ENCODE peak calls at places on chromosomes 13 and 19, in ten cellular contexts. G is KG1; F is H1; C is A549; Y is left lobe of liver; T is stimulated activated CD4-positive, alpha-beta T cell treated with anti-CD3 and anti-CD28 coated beads, Interleukin-1b, Interleukin-23, amount 100 ng/mL, for 1 hour; L is HTR-8/SVneo; A is mesothelial cell of epicardium; I is progenitor cell of endocrine pancreas; S is NCI-H510A treated with DMSO at 0.1 percent for 48 hours. M is an unnamed sample.

GRCh38 chr19:14149509-14149994 is 13.2 kb upstream of the ASF1B start:
- DNase-seq in A (no peak), L (no peak), Y (peak), F (no peak), T (peak), S (no peak), I (no peak), C (no peak), G (no peak), M (peak)

GRCh38 chr19:16571689-16572331 is 405 bp downstream of the SLC35E1 start:
- DNase-seq in Y (no peak), L (no peak), C (no peak), A (no peak), T (no peak), F (peak), G (no peak), S (peak), I (no peak), M (peak)

GRCh38 chr13:65155861-65156260 is 2074.3 kb downstream of the PCDH9 start:
- DNase-seq in I (no peak), L (no peak), G (no peak), S (no peak), A (no peak), F (no peak), T (no peak), Y (no peak), C (no peak), M (no peak)

GRCh38 chr13:76903544-76904162 is 17.4 kb upstream of the KCTD12 start:
- DNase-seq in G (peak), S (peak), L (no peak), F (peak), C (peak), Y (peak), I (peak), T (peak), A (peak), M (peak)

GRCh38 chr19:10651821-10652220 is 2.3 kb upstream of the ILF3 start:
- DNase-seq in C (no peak), T (no peak), I (no peak), A (no peak), Y (no peak), F (no peak), S (no peak), G (no peak), L (no peak), M (no peak)

GRCh38 chr13:99307247-99307646 is at the start of gene GPR183:
- DNase-seq in A (no peak), S (no peak), T (no peak), Y (no peak), F (no peak), G (peak), I (no peak), L (no peak), C (no peak), M (no peak)

GRCh38 chr19:19642506-19643157 is 825 bp downstream of the GMIP start:
- DNase-seq in C (peak), T (no peak), A (no peak), S (peak), Y (no peak), I (no peak), F (no peak), L (no peak), G (peak), M (no peak)

GRCh38 chr19:35294328-35294727 is 2.4 kb downstream of the MAG start:
- DNase-seq in Y (no peak), F (no peak), A (no peak), C (no peak), T (no peak), S (no peak), I (no peak), L (no peak), G (no peak), M (peak)

GRCh38 chr13:95411641-95412040 is 110.4 kb upstream of the ABCC4 start:
- DNase-seq in S (no peak), Y (no peak), T (no peak), L (no peak), I (no peak), C (no peak), F (no peak), G (no peak), A (no peak), M (no peak)

GRCh38 chr13:44819245-44819644 is 170.0 kb downstream of the NUFIP1 start:
- DNase-seq in C (peak), I (no peak), F (no peak), T (no peak), S (no peak), Y (no peak), A (no peak), G (no peak), L (peak), M (no peak)

GRCh38 chr19:29855771-29856510 is 44.1 kb downstream of the CCNE1 start:
- DNase-seq in G (no peak), A (no peak), T (no peak), I (no peak), Y (no peak), C (no peak), F (no peak), L (no peak), S (no peak), M (no peak)

GRCh38 chr13:20128459-20128927 is 32.4 kb downstream of the GJA3 start:
- DNase-seq in F (no peak), L (no peak), T (no peak), G (no peak), C (no peak), S (no peak), Y (peak), I (peak), A (no peak), M (no peak)

GRCh38 chr13:24737042-24737441 is 26.9 kb upstream of the RNF17 start:
- DNase-seq in L (no peak), F (peak), Y (no peak), I (no peak), C (no peak), G (no peak), S (no peak), T (no peak), A (no peak), M (no peak)

GRCh38 chr19:34356875-34357274 is 8.1 kb upstream of the GPI start:
- DNase-seq in I (no peak), F (no peak), G (no peak), S (no peak), C (no peak), L (no peak), T (no peak), A (no peak), Y (no peak), M (no peak)

GRCh38 chr19:42207767-42208259 is 9.7 kb downstream of the DEDD2 start:
- DNase-seq in I (no peak), S (no peak), G (no peak), L (peak), T (no peak), C (peak), Y (no peak), A (no peak), F (no peak), M (no peak)

GRCh38 chr19:18368504-18369222 is 17.3 kb upstream of the GDF15 start:
- DNase-seq in I (no peak), G (no peak), S (no peak), A (no peak), L (no peak), F (no peak), T (no peak), C (no peak), Y (no peak), M (no peak)

GRCh38 chr19:495440-496332 is 600 bp upstream of the MADCAM1 start:
- DNase-seq in S (no peak), L (peak), C (peak), I (peak), G (no peak), A (no peak), T (no peak), F (peak), Y (no peak), M (peak)

GRCh38 chr13:86000546-86000945 is 201.3 kb upstream of the SLITRK6 start:
- DNase-seq in A (no peak), T (no peak), C (no peak), I (no peak), Y (no peak), S (peak), L (no peak), F (no peak), G (no peak), M (no peak)

M was measured in Right ventricle myocardium inferior.